ENCODE peak calls at places on chromosomes 2 and 18, in nine cellular contexts. R, N, Y, C, B, L, V, X and Z are unnamed samples.

GRCh38 chr2:18949871-18950597 is 360.7 kb upstream of the NT5C1B start:
- DNase-seq in N (peak; percentile 22), R (peak; percentile 47), X (no peak), L (no peak), C (peak; percentile 51), Y (no peak), V (no peak), B (no peak), Z (no peak)

GRCh38 chr2:40760071-40760666 is 308.3 kb upstream of the SLC8A1 start:
- DNase-seq in R (peak; percentile 70), C (peak; percentile 31), Y (peak; percentile 6), X (peak; percentile 72), N (peak; percentile 52), B (no peak), V (peak; percentile 43), L (no peak), Z (no peak)

GRCh38 chr2:74262681-74263080 is 64.3 kb downstream of the MTHFD2 start:
- DNase-seq in Y (no peak), N (no peak), X (no peak), R (no peak), C (no peak), B (no peak), V (no peak), L (no peak), Z (no peak)

GRCh38 chr2:218404351-218405145 is 4.9 kb downstream of the CTDSP1 start:
- DNase-seq in N (no peak), R (no peak), L (no peak), X (no peak), V (no peak), B (no peak), C (peak; percentile 46), Y (no peak), Z (no peak)

GRCh38 chr2:120949957-120950590 is 214.4 kb downstream of the GLI2 start:
- DNase-seq in L (no peak), V (no peak), R (no peak), Y (no peak), N (peak; percentile 32), C (no peak), B (no peak), X (no peak), Z (no peak)

GRCh38 chr2:222807431-222807830 is 53.4 kb upstream of the ACSL3 start:
- DNase-seq in B (no peak), Y (no peak), R (no peak), L (no peak), V (no peak), C (no peak), N (no peak), X (no peak), Z (no peak)

GRCh38 chr2:109558076-109558882 is 55.5 kb downstream of the SEPTIN10 start:
- DNase-seq in B (no peak), C (peak; percentile 13), X (peak; percentile 95), R (peak; percentile 60), L (no peak), N (peak; percentile 84), V (peak; percentile 61), Y (no peak), Z (no peak)

GRCh38 chr2:85398426-85399182 is 11.6 kb downstream of the CAPG start:
- DNase-seq in L (no peak), C (no peak), B (no peak), Y (no peak), V (no peak), X (no peak), R (no peak), N (no peak), Z (no peak)

GRCh38 chr18:63152096-63152495 is 167.5 kb downstream of the BCL2 start:
- DNase-seq in Y (no peak), L (no peak), C (no peak), X (peak; percentile 24), R (no peak), B (no peak), N (no peak), V (no peak), Z (no peak)

GRCh38 chr2:226190479-226191252 is 609.0 kb downstream of the IRS1 start:
- DNase-seq in V (no peak), B (no peak), L (no peak), C (no peak), X (peak; percentile 11), N (no peak), Y (no peak), R (no peak), Z (no peak)

GRCh38 chr2:207926133-207927076 is 98.9 kb downstream of the PLEKHM3 start:
- DNase-seq in X (peak; percentile 79), V (no peak), L (no peak), C (peak; percentile 57), B (no peak), N (no peak), Y (peak; percentile 7), R (peak; percentile 90), Z (no peak)

GRCh38 chr2:236735742-236736360 is 166.2 kb downstream of the ACKR3 start:
- DNase-seq in Y (no peak), L (no peak), X (no peak), N (no peak), R (no peak), V (no peak), B (no peak), C (no peak), Z (no peak)

GRCh38 chr2:205797866-205798265 is 115.6 kb downstream of the NRP2 start:
- DNase-seq in L (no peak), R (no peak), B (no peak), V (no peak), C (no peak), Y (no peak), N (no peak), X (no peak), Z (no peak)

GRCh38 chr18:76524900-76525698 is 30.1 kb upstream of the ZNF516 start:
- DNase-seq in C (peak; percentile 79), L (no peak), V (no peak), X (peak; percentile 100), R (peak; percentile 81), B (no peak), Y (no peak), N (peak; percentile 2), Z (no peak)

GRCh38 chr18:14978962-14979535 is 231.1 kb downstream of the ANKRD30B start:
- DNase-seq in N (no peak), Y (no peak), X (peak; percentile 69), V (no peak), B (peak; percentile 43), L (no peak), C (no peak), R (peak; percentile 77), Z (no peak)

GRCh38 chr2:240130393-240131195 is 5.5 kb downstream of the COPS9 start:
- DNase-seq in B (no peak), L (no peak), Y (no peak), X (no peak), R (no peak), V (no peak), C (no peak), N (no peak), Z (no peak)

GRCh38 chr18:42474577-42474976 is 519.5 kb downstream of the PIK3C3 start:
- DNase-seq in B (no peak), Y (no peak), X (no peak), N (no peak), R (no peak), L (no peak), C (no peak), V (no peak), Z (no peak)

GRCh38 chr2:188292446-188293239 is 969 bp downstream of the GULP1 start:
- DNase-seq in B (no peak), C (peak; percentile 90), X (peak; percentile 94), V (peak; percentile 90), R (peak; percentile 78), Y (no peak), L (no peak), N (peak; percentile 79), Z (no peak)

GRCh38 chr2:188076149-188077056 is 215.3 kb upstream of the GULP1 start:
- DNase-seq in R (no peak), B (no peak), L (no peak), N (no peak), Y (no peak), V (no peak), C (no peak), X (no peak), Z (no peak)

GRCh38 chr2:224022474-224022873 is 16.6 kb downstream of the SERPINE2 start:
- DNase-seq in X (no peak), C (no peak), N (no peak), Y (no peak), R (no peak), L (no peak), V (no peak), B (no peak), Z (no peak)

GRCh38 chr18:2971741-2972552 is 41.0 kb downstream of the LPIN2 start:
- DNase-seq in V (no peak), R (no peak), X (no peak), Y (no peak), B (peak; percentile 60), L (peak; percentile 15), N (no peak), C (no peak), Z (no peak)

GRCh38 chr2:144505245-144505801 is 14.6 kb downstream of the ZEB2 start:
- DNase-seq in X (no peak), V (no peak), Y (no peak), N (no peak), L (no peak), C (no peak), R (peak; percentile 47), B (no peak), Z (no peak)

GRCh38 chr2:5691659-5692529 is at the start of gene SOX11:
- DNase-seq in B (no peak), V (peak; percentile 45), R (no peak), X (peak; percentile 94), Y (peak; percentile 95), C (peak; percentile 97), N (peak; percentile 78), L (no peak), Z (peak; percentile 74)

GRCh38 chr2:58925676-58926081 is 684.6 kb upstream of the FANCL start:
- DNase-seq in L (no peak), X (no peak), Y (no peak), N (no peak), C (no peak), R (peak; percentile 77), V (no peak), B (no peak), Z (no peak)

GRCh38 chr2:69652206-69652605 is 8.7 kb upstream of the AAK1 start:
- DNase-seq in Y (no peak), R (peak; percentile 65), C (peak; percentile 21), V (peak; percentile 76), X (no peak), B (no peak), L (no peak), N (peak; percentile 98), Z (no peak)

GRCh38 chr18:79954791-79955190 is 3.3 kb upstream of the SLC66A2 start:
- DNase-seq in X (no peak), N (no peak), V (no peak), L (no peak), R (no peak), B (no peak), Y (no peak), C (no peak), Z (no peak)

GRCh38 chr2:226446406-226447001 is 353.1 kb downstream of the IRS1 start:
- DNase-seq in R (peak; percentile 21), V (no peak), Y (no peak), L (no peak), C (no peak), N (no peak), B (no peak), X (no peak), Z (no peak)

GRCh38 chr18:78895207-78896001 is 84.2 kb upstream of the SALL3 start:
- DNase-seq in L (no peak), C (no peak), R (no peak), Y (no peak), V (no peak), X (no peak), B (no peak), N (no peak), Z (no peak)

GRCh38 chr2:83378921-83379320 is 1080.2 kb downstream of the SUCLG1 start:
- DNase-seq in C (no peak), V (no peak), R (no peak), N (no peak), Y (no peak), B (no peak), L (no peak), X (no peak), Z (no peak)

GRCh38 chr2:36449943-36450392 is 94.4 kb downstream of the CRIM1 start:
- DNase-seq in L (no peak), N (no peak), B (no peak), R (no peak), X (no peak), C (no peak), Y (no peak), V (no peak), Z (no peak)

GRCh38 chr18:78402966-78403365 is 576.7 kb upstream of the SALL3 start:
- DNase-seq in C (no peak), N (no peak), V (no peak), L (no peak), R (no peak), Y (no peak), X (no peak), B (no peak), Z (no peak)